ENCODE peak calls at places on chromosomes 7 and 10, in eight cellular contexts. Y is IMR-90, V is sigmoid colon, Z is gastrocnemius medialis, L is lower leg skin, U is K562, K is A549, P is heart left ventricle. J is an unnamed sample.

GRCh38 chr7:75639893-75640600 is 98.7 kb downstream of the HIP1 start:
- DNase-seq in V (no peak), U (peak; percentile 8), K (no peak), L (no peak), P (no peak), Y (no peak), Z (no peak), J (no peak)

GRCh38 chr10:111656066-111656465 is 527.5 kb downstream of the GPAM start:
- DNase-seq in U (no peak), L (no peak), Y (no peak), P (no peak), Z (no peak), K (no peak), V (no peak), J (no peak)

GRCh38 chr7:76071316-76072242 is 23.7 kb downstream of the MDH2 start:
- DNase-seq in U (no peak), K (no peak), L (no peak), Z (no peak), Y (peak; percentile 44), P (peak; percentile 55), V (peak; percentile 92), J (no peak)

GRCh38 chr7:64559206-64559605 is 3.7 kb downstream of the ZNF680 start:
- DNase-seq in L (no peak), P (no peak), K (no peak), Y (no peak), Z (no peak), U (peak; percentile 28), V (no peak), J (peak; percentile 61)

GRCh38 chr7:2381881-2382509 is 21.4 kb upstream of the CHST12 start:
- DNase-seq in K (no peak), Z (no peak), V (no peak), U (no peak), L (no peak), Y (no peak), P (no peak), J (no peak)

GRCh38 chr10:36236341-36236740 is 594.2 kb upstream of the FZD8 start:
- DNase-seq in U (no peak), Y (no peak), K (no peak), Z (no peak), L (no peak), V (no peak), P (no peak), J (no peak)

GRCh38 chr7:33816106-33816505 is 89.2 kb upstream of the BMPER start:
- DNase-seq in P (no peak), K (no peak), L (no peak), Y (no peak), Z (no peak), V (no peak), U (no peak), J (no peak)

GRCh38 chr7:28882896-28883470 is 75.1 kb downstream of the TRIL start:
- DNase-seq in K (no peak), P (no peak), Y (no peak), V (no peak), L (no peak), Z (no peak), U (no peak), J (no peak)

GRCh38 chr7:22909958-22910357 is 87.3 kb upstream of the TOMM7 start:
- DNase-seq in Z (peak; percentile 5), K (no peak), Y (no peak), L (no peak), V (no peak), U (no peak), P (no peak), J (no peak)

GRCh38 chr7:157189405-157189804 is 50.7 kb downstream of the UBE3C start:
- DNase-seq in P (no peak), V (no peak), Z (no peak), U (no peak), K (no peak), L (no peak), Y (no peak), J (no peak)

GRCh38 chr7:139851770-139852481 is 22.9 kb downstream of the TBXAS1 start:
- DNase-seq in K (no peak), Z (no peak), L (no peak), V (no peak), P (no peak), U (no peak), Y (no peak), J (peak; percentile 29)

GRCh38 chr10:95850791-95851190 is 57.0 kb upstream of the CC2D2B start:
- DNase-seq in U (no peak), L (no peak), P (no peak), V (no peak), Z (no peak), Y (no peak), K (no peak), J (no peak)

GRCh38 chr7:124720195-124720594 is 45.4 kb downstream of the GPR37 start:
- DNase-seq in V (no peak), P (no peak), Z (no peak), Y (peak; percentile 92), L (no peak), U (no peak), K (no peak), J (no peak)

GRCh38 chr7:19538036-19538435 is 170.8 kb downstream of the POLR1F start:
- DNase-seq in Y (no peak), L (no peak), K (no peak), V (no peak), U (no peak), Z (no peak), P (no peak), J (no peak)

GRCh38 chr7:134520130-134520529 is 7.2 kb upstream of the AKR1B10 start:
- DNase-seq in Z (no peak), P (no peak), U (no peak), L (no peak), K (peak; percentile 67), Y (peak; percentile 12), V (no peak), J (no peak)

GRCh38 chr10:57017356-57018037 is 656.4 kb upstream of the ZWINT start:
- DNase-seq in U (no peak), L (no peak), P (no peak), Y (no peak), Z (no peak), V (no peak), K (no peak), J (no peak)

GRCh38 chr7:73645643-73646182 is 21.4 kb upstream of the MLXIPL start:
- DNase-seq in P (no peak), Z (no peak), Y (no peak), K (no peak), V (no peak), U (no peak), L (no peak), J (no peak)

GRCh38 chr7:73646785-73647724 is 20.6 kb upstream of the VPS37D start:
- DNase-seq in K (no peak), V (no peak), P (no peak), L (no peak), U (no peak), Z (no peak), Y (no peak), J (no peak)

GRCh38 chr7:73648593-73649332 is 18.9 kb upstream of the VPS37D start:
- DNase-seq in Z (no peak), Y (no peak), K (no peak), V (no peak), P (no peak), U (no peak), L (no peak), J (no peak)

GRCh38 chr7:73650524-73650923 is 17.1 kb upstream of the VPS37D start:
- DNase-seq in P (no peak), K (no peak), Z (no peak), V (no peak), U (no peak), Y (no peak), L (no peak), J (no peak)

GRCh38 chr7:73647725-73648592 is 19.7 kb upstream of the VPS37D start:
- DNase-seq in Z (no peak), U (no peak), Y (no peak), V (no peak), K (peak; percentile 43), L (no peak), P (no peak), J (peak; percentile 41)
- H3K4me3 ChIP-seq in Z (peak overlapping the region; percentile 51), U (peak overlapping the region; percentile 31), Y (peak overlapping the region; percentile 24), V (peak overlapping the region; percentile 47), K (peak overlapping the region; percentile 68), L (no peak overlapping the region), P (no peak overlapping the region), J (no peak overlapping the region)

DNA sequence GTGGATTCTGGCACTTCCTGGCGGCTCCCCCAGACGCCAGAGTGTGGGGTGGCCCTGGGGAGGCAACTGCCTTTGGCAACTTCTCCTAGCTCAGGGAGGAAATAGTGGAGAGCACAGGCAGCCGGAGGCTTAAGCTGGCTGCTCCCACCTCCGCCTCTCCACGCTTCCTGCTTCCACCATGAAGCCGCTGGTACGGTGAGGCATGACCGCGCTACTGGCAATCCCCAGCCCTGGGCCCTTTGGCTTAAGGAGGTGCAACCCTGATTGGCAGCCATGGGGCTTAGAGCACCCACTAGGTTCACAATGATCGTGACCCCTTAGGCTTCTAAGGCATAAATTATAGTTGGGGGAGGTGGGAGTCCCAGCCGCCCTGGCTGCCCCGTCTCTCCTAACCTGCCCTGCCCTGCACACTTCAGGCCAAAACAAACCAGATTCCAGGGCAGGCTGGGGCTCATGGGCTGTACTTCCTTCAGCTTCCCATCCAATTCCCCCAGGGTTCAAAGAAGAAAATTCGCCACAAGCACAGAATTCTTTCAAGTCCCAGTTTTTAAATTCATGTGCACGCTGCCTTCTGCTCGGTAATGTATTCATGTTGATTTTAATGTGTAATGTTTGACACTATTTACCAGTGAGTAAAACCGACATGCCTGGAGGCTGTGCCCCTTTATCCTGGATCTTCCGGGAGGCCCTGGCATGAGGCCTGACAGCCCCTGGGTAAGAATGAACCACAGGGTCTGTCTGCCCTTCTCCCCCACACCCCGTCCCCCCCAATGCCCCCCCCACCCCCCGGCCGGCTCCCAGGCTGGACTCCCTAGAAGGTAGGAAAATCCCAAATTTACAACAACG is 90.7 kb upstream of the LRRC4 start:
- DNase-seq in L (peak; percentile 13), Z (no peak), P (peak; percentile 55), U (no peak), V (no peak), K (no peak), Y (no peak), J (no peak)
- TF ChIP-seq POLR2A in L (no peak), Z (no peak), P (no peak), U (no peak), V (no peak), K (no peak), Y (no peak), J (no peak)

DNA sequence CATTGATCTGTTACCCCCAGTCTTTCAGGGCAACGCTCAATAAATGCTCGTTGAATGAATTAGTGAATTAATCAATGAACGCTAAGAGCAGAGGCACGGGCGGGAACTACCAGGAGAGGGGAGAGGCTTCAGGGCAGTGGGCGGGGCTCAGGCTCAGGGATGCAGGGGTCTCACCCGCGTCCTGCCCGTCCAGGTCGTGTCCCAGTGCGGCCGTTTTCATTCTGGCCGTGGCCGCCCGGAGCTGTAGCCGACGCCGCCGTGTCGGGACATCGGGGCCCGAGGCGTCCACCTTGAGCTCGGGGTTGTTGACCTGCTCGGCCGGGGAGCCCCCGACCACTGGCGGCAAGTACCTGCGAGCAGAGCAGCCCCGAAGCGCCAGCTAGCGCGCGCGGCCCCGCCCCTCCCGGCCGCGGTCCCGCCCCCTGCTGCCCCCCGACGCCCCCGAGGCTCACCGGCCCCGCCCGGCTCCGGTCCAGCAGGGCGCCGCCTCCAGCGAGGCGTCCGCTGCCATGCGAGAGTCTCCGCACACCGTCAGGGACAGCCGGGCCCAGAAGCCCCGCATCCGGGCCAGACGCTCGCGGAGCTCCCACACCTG is 2.8 kb upstream of the GAL3ST4 start:
- DNase-seq in P (no peak), V (no peak), Y (no peak), K (no peak), U (peak; percentile 13), Z (no peak), L (no peak), J (no peak)
- H3K4me3 ChIP-seq in P (no peak overlapping the region), V (peak overlapping the region; percentile 52), Y (no peak overlapping the region), K (peak overlapping the region; percentile 40), U (no peak overlapping the region), Z (peak overlapping the region; percentile 7), L (no peak overlapping the region), J (peak overlapping the region; percentile 33)

GRCh38 chr10:11328264-11329054 is 283.0 kb downstream of the USP6NL start:
- DNase-seq in Y (no peak), K (no peak), Z (no peak), V (no peak), U (no peak), P (peak; percentile 57), L (no peak), J (peak; percentile 18)
- TF ChIP-seq POLR2A in Y (no peak), K (no peak), Z (no peak), V (no peak), U (no peak), P (no peak), L (no peak), J (no peak)